ENCODE peak calls at places on chromosomes 12 and 14, in ten cellular contexts. U is fibroblast of lung; V is GM23338; B is sigmoid colon; I is left ventricle myocardium inferior; C is Peyer's patch; P is CD4-positive, CD25-positive, alpha-beta regulatory T cell; D is tibial nerve; Q is endodermal cell; X is right lobe of liver. H is an unnamed sample. For H3K36me3, the result is how much of the 10 kb centered on the place peaks cover.

GRCh38 chr14:70873627-70874026 is 33.6 kb upstream of the PCNX1 start:
- DNase-seq in U (no peak), V (no peak), B (no peak), I (no peak), C (peak), P (no peak), D (no peak), Q (no peak), X (no peak), H (no peak)

GRCh38 chr14:56874375-56874774 is 64.1 kb upstream of the OTX2 start:
- DNase-seq in U (no peak), V (peak), B (no peak), I (no peak), C (peak), P (no peak), D (no peak), Q (peak), X (peak), H (no peak)

GRCh38 chr12:81502912-81503695 is 256.0 kb downstream of the PPFIA2 start:
- DNase-seq in U (peak), V (no peak), B (no peak), I (no peak), C (no peak), P (no peak), D (no peak), Q (no peak), X (no peak), H (no peak)

GRCh38 chr14:105215602-105216001 is 32.7 kb upstream of the BTBD6 start:
- DNase-seq in U (no peak), V (no peak), B (no peak), I (no peak), C (no peak), P (no peak), D (no peak), Q (no peak), X (no peak), H (no peak)

GRCh38 chr12:69880566-69880965 is 55.5 kb downstream of the MYRFL start:
- DNase-seq in U (peak), V (peak), B (no peak), I (no peak), C (no peak), P (no peak), D (no peak), Q (peak), X (no peak), H (no peak)

GRCh38 chr14:85088231-85088630 is 441.7 kb upstream of the FLRT2 start:
- DNase-seq in U (peak), V (no peak), B (no peak), I (no peak), C (no peak), P (no peak), D (no peak), Q (no peak), X (no peak), H (no peak)

GRCh38 chr14:103909531-103910261 is 18.6 kb upstream of the TDRD9 start:
- DNase-seq in U (no peak), V (no peak), B (no peak), I (no peak), C (no peak), P (no peak), D (no peak), Q (no peak), X (peak), H (no peak)

GRCh38 chr14:98194821-98195220 is 1077.2 kb downstream of the BCL11B start:
- DNase-seq in U (no peak), V (no peak), B (no peak), I (no peak), C (no peak), P (no peak), D (no peak), Q (no peak), X (no peak), H (no peak)

GRCh38 chr12:88566430-88566829 is 13.8 kb downstream of the KITLG start:
- DNase-seq in U (peak), V (no peak), B (no peak), I (no peak), C (no peak), P (no peak), D (no peak), Q (no peak), X (no peak), H (no peak)

GRCh38 chr12:120211904-120212283 is 11.0 kb upstream of the RPLP0 start:
- DNase-seq in U (no peak), V (no peak), B (no peak), I (no peak), C (no peak), P (no peak), D (no peak), Q (peak), X (no peak), H (no peak)

GRCh38 chr12:111937429-111937828 is 75.5 kb downstream of the TMEM116 start:
- DNase-seq in U (peak), V (no peak), B (no peak), I (no peak), C (no peak), P (no peak), D (no peak), Q (no peak), X (no peak), H (no peak)

GRCh38 chr12:54404061-54405004 is 14.7 kb downstream of the ITGA5 start:
- DNase-seq in U (peak), V (peak), B (peak), I (no peak), C (peak), P (peak), D (no peak), Q (peak), X (no peak), H (peak)

GRCh38 chr12:124497039-124497438 is 70.4 kb downstream of the NCOR2 start:
- DNase-seq in U (peak), V (no peak), B (no peak), I (peak), C (no peak), P (no peak), D (no peak), Q (no peak), X (no peak), H (no peak)

GRCh38 chr12:3077572-3078081 is 448 bp downstream of the TSPAN9 start:
- DNase-seq in U (peak), V (peak), B (peak), I (peak), C (peak), P (no peak), D (no peak), Q (peak), X (peak), H (peak)

GRCh38 chr12:31106101-31106803 is 32.6 kb downstream of the DDX11 start:
- DNase-seq in U (no peak), V (no peak), B (no peak), I (no peak), C (no peak), P (no peak), D (no peak), Q (peak), X (no peak), H (no peak)

GRCh38 chr14:25298238-25298637 is 248.3 kb upstream of the STXBP6 start:
- DNase-seq in U (no peak), V (no peak), B (no peak), I (no peak), C (no peak), P (no peak), D (no peak), Q (no peak), X (no peak), H (no peak)

GRCh38 chr14:99519931-99520421 is 38.8 kb downstream of the CCNK start:
- DNase-seq in U (no peak), V (no peak), B (peak), I (no peak), C (no peak), P (no peak), D (no peak), Q (peak), X (peak), H (no peak)

GRCh38 chr12:53770281-53770680 is 18.5 kb upstream of the CISTR start:
- DNase-seq in U (peak), V (no peak), B (no peak), I (no peak), C (no peak), P (no peak), D (no peak), Q (no peak), X (no peak), H (no peak)

GRCh38 chr12:120352117-120352516 is 16.8 kb downstream of the MSI1 start:
- DNase-seq in U (peak), V (no peak), B (no peak), I (no peak), C (no peak), P (no peak), D (no peak), Q (no peak), X (no peak), H (no peak)

GRCh38 chr12:33596061-33596460 is 156.4 kb upstream of the SYT10 start:
- DNase-seq in U (peak), V (no peak), B (no peak), I (no peak), C (no peak), P (no peak), D (no peak), Q (no peak), X (no peak), H (no peak)

GRCh38 chr14:103703433-103704385 is 11.5 kb downstream of the XRCC3 start:
- DNase-seq in U (no peak), V (no peak), B (no peak), I (no peak), C (no peak), P (no peak), D (no peak), Q (no peak), X (no peak), H (no peak)

GRCh38 chr12:62776575-62776974 is 158.4 kb downstream of the PPM1H start:
- DNase-seq in U (no peak), V (no peak), B (no peak), I (no peak), C (no peak), P (no peak), D (no peak), Q (no peak), X (no peak), H (no peak)

GRCh38 chr14:68612049-68612448 is 180.8 kb downstream of the ZFP36L1 start:
- DNase-seq in U (no peak), V (no peak), B (no peak), I (peak), C (peak), P (no peak), D (no peak), Q (no peak), X (no peak), H (no peak)

GRCh38 chr14:51787352-51787751 is 73.1 kb upstream of the GNG2 start:
- DNase-seq in U (no peak), V (no peak), B (no peak), I (no peak), C (no peak), P (no peak), D (no peak), Q (no peak), X (no peak), H (no peak)

GRCh38 chr12:79023784-79024183 is 159.2 kb downstream of the SYT1 start:
- DNase-seq in U (peak), V (no peak), B (no peak), I (no peak), C (no peak), P (no peak), D (no peak), Q (no peak), X (no peak), H (no peak)

DNA sequence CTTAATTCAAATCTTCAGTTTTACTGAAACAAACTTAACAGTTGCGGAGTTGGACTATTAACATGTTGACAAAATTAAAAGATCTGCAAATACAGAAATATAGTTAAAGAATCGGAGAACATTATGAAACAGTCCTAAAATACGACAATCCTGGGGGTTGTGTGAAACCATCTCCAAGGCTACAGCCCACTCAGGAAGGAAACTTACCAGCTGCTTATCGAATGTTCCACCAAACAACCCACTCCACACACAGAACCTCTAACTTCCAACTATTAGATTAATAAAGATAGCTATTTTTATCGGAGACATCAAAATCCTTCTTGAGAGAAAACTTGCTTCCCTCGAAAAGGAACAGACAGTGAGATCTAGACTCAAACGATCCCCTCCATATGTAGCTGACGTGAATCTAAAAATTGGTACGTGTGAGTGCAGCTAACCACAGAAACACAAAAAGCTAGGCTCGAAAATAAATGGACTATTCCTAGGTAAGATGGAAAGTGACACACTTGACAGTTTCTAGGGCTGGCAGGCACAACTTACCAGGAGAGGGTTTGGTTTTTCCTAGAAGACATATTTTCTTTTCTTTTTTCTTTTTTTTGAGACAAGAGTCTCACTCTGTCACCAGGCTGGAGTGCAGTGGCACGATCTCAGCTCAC is 12.9 kb downstream of the VPS37B start:
- DNase-seq in U (no peak), V (no peak), B (no peak), I (no peak), C (no peak), P (no peak), D (no peak), Q (no peak), X (no peak), H (no peak)
- H3K27ac ChIP-seq in U (no peak), V (no peak), B (no peak), I (peak), C (no peak), P (no peak), D (no peak), Q (no peak), X (no peak), H (no peak)

DNA sequence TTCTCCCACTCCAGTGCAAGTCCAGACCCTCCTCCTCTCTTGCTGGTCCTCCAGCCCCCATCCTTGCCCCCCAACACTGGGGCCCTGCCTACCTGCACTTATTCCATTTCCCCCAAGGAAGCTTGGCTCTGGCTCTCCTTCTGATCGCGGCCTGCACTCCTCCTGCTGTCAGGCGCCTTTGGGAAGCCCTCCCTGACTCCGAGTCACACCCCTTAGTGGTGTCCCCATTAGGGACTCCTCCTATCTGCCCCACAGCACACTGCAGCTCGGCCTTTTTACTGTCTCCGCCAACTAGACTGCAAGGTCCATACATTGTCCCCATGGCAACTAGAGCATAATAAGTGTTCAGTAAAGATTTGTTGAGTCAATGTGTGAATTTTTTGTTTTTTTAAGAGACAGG is 32.9 kb downstream of the FIGNL2 start:
- DNase-seq in U (no peak), V (peak), B (no peak), I (no peak), C (no peak), P (no peak), D (no peak), Q (no peak), X (no peak), H (no peak)
- H3K4me3 ChIP-seq in U (no peak), V (peak), B (no peak), I (no peak), C (no peak), P (no peak), D (no peak), Q (no peak), X (no peak), H (no peak)

DNA sequence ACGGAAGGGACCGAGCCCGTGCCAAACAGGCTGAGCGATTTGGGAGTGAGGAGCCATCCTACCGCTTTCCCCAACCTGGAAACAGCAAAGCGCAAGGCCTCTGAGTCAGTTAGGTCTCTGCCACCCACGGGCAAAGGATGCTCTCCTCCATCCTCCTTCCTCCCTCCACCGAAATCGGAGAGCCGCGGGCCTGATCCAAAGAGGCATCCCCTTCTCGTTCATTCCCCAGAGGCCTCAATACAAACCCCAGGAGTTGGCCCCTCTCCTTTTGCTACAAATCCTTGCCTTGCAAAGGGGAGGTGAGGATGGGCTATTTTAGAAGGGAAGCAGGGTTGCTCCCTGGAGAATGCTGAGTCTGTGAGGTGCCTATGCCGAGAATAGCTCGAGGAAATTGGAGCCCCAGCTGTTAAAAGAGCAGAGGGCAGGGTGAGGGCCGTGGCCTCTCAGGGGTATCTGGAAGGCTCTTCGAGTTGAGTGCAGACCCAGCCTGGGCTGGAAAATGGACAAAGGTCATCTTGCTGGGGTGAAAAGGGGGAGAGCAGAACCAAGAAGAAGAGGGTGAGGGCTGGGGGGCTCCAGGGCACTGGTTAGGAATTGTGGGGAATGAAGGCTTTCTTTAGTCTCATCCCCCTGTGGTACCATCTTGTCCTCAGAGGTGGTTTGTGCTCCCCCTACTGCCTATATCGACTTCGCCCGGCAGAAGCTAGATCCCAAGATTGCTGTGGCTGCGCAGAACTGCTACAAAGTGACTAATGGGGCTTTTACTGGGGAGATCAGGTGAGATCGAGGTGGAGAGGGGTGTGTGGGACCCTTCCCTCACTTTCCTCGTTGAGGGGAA is 1.1 kb downstream of the TPI1 start:
- DNase-seq in U (no peak), V (no peak), B (no peak), I (no peak), C (no peak), P (no peak), D (no peak), Q (peak), X (no peak), H (no peak)
- H3K36me3 ChIP-seq in U (under half), V (under half), B (under half), I (under half), C (under half), P (under half), D (under half), Q (under half), X (under half), H (under half)

GRCh38 chr12:12582193-12582881 is 19.7 kb upstream of the DUSP16 start:
- DNase-seq in U (no peak), V (no peak), B (no peak), I (no peak), C (no peak), P (no peak), D (no peak), Q (no peak), X (no peak), H (no peak)

GRCh38 chr12:12586879-12587675 is 24.4 kb upstream of the DUSP16 start:
- DNase-seq in U (no peak), V (no peak), B (no peak), I (no peak), C (no peak), P (no peak), D (no peak), Q (no peak), X (no peak), H (no peak)

GRCh38 chr12:12585115-12585862 is 22.6 kb upstream of the DUSP16 start:
- DNase-seq in U (peak), V (peak), B (no peak), I (no peak), C (no peak), P (no peak), D (no peak), Q (peak), X (no peak), H (no peak)

GRCh38 chr12:12583510-12583909 is 20.8 kb upstream of the DUSP16 start:
- DNase-seq in U (no peak), V (no peak), B (no peak), I (no peak), C (no peak), P (no peak), D (no peak), Q (no peak), X (no peak), H (no peak)

DNA sequence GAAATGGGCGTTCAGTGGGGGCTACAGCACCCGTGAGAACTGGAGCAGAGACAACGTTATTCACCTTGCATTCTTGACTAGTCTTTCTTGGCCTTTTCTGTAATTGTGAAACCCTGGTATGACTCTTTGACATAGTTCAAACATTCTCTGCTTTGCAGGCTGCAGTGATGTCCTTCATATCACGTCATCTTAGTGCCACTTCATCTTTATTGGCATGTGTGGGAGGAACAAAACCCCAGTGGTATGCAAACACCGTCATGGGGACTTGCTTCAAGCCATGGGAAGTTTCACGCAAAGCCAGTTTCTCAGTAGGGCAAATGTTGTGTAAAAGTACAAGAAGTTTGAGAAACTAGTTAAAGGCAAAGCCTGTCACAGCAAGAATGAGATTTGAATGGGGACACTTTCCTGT is 20.2 kb upstream of the DUSP16 start:
- DNase-seq in U (peak), V (no peak), B (no peak), I (no peak), C (no peak), P (no peak), D (no peak), Q (no peak), X (no peak), H (no peak)
- H3K27ac ChIP-seq in U (no peak), V (no peak), B (no peak), I (no peak), C (no peak), P (no peak), D (no peak), Q (no peak), X (no peak), H (no peak)

DNA sequence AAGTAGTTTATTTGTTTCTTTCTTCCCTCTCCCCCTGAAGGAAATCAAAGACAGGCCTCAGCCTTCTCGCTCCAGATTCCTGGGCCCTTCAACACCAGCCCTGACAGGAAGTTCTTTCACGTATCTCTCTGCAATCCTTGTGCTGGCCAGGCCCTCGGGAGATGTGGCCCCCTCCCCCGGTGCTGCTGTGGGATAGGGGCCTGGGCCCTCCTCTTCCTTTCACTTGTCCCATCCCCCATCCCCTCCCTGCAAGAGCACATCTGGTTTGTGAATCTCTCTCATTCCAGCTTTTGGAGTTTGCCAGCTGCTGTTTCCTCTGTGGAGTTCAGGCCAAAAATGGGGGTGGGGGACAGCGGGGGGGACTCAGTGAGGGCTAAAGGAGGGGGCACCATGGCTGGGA is 7.2 kb downstream of the LRP1 start:
- DNase-seq in U (peak), V (peak), B (peak), I (peak), C (no peak), P (no peak), D (no peak), Q (peak), X (peak), H (no peak)
- H3K4me3 ChIP-seq in U (peak), V (no peak), B (peak), I (peak), C (no peak), P (no peak), D (no peak), Q (no peak), X (no peak), H (no peak)

DNA sequence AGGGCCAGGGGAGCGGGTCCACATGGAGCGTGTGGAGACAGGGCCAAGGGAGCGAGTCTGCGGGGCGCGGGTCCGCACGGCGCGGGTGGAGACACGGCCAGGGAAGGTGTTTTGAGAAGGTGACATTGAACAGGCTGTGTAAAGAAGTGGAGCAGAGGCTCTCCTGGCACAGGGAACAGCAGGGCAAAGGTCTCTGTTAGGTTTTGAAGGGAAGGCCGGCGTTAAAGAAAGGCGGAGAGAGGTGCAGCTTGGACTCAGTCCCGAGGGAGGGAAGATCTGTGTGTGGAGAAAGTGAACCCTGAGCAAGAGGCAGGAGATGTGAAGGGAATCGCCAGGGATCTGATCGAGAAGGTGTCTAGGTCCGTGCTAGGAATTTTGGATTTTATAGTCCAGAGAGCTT is 1.8 kb downstream of the PXMP2 start:
- DNase-seq in U (no peak), V (peak), B (no peak), I (no peak), C (peak), P (no peak), D (no peak), Q (peak), X (peak), H (no peak)
- H3K36me3 ChIP-seq in U (under half), V (under half), B (under half), I (under half), C (under half), P (under half), D (under half), Q (under half), X (under half), H (under half)

H was measured in CD8-positive, alpha-beta memory T cell.